ENCODE peak calls at places on chromosomes 7 and 10, in four cellular contexts. One of them, this sample, is unnamed.

GRCh38 chr10:22682237-22683192 is 31.9 kb downstream of the PIP4K2A start:
- DNase-seq in choroid plexus epithelial cell: peak; percentile 77
- DNase-seq in neuronal stem cell: no peak
- DNase-seq in cardiac fibroblast: peak; percentile 66
- DNase-seq in this sample: peak; percentile 91

GRCh38 chr7:4103352-4104091 is 578.6 kb upstream of the FOXK1 start:
- DNase-seq in choroid plexus epithelial cell: peak; percentile 9
- DNase-seq in neuronal stem cell: no peak
- DNase-seq in cardiac fibroblast: peak; percentile 2
- DNase-seq in this sample: peak; percentile 64

GRCh38 chr7:36726806-36727503 is 2.7 kb upstream of the AOAH start:
- DNase-seq in choroid plexus epithelial cell: no peak
- DNase-seq in neuronal stem cell: no peak
- DNase-seq in cardiac fibroblast: no peak
- DNase-seq in this sample: no peak

GRCh38 chr10:110918269-110918632 is 729 bp downstream of the BBIP1 start:
- DNase-seq in choroid plexus epithelial cell: peak; percentile 98
- DNase-seq in neuronal stem cell: no peak
- DNase-seq in cardiac fibroblast: peak; percentile 98
- DNase-seq in this sample: peak; percentile 91

GRCh38 chr10:5743736-5744135 is 59.1 kb downstream of the TASOR2 start:
- DNase-seq in choroid plexus epithelial cell: no peak
- DNase-seq in neuronal stem cell: no peak
- DNase-seq in cardiac fibroblast: no peak
- DNase-seq in this sample: no peak

GRCh38 chr10:46231087-46231486 is 55.7 kb upstream of the ANTXRL start:
- DNase-seq in choroid plexus epithelial cell: no peak
- DNase-seq in neuronal stem cell: no peak
- DNase-seq in cardiac fibroblast: no peak
- DNase-seq in this sample: no peak

GRCh38 chr7:95908499-95908898 is 136.1 kb downstream of the DYNC1I1 start:
- DNase-seq in choroid plexus epithelial cell: no peak
- DNase-seq in neuronal stem cell: no peak
- DNase-seq in cardiac fibroblast: no peak
- DNase-seq in this sample: no peak

GRCh38 chr10:63738410-63738809 is 217.2 kb downstream of the REEP3 start:
- DNase-seq in choroid plexus epithelial cell: peak; percentile 93
- DNase-seq in neuronal stem cell: no peak
- DNase-seq in cardiac fibroblast: peak; percentile 75
- DNase-seq in this sample: peak; percentile 57

GRCh38 chr10:126523071-126523470 is 134.8 kb upstream of the ADAM12 start:
- DNase-seq in choroid plexus epithelial cell: no peak
- DNase-seq in neuronal stem cell: no peak
- DNase-seq in cardiac fibroblast: no peak
- DNase-seq in this sample: no peak

GRCh38 chr7:116269466-116269865 is 59.1 kb downstream of the TES start:
- DNase-seq in choroid plexus epithelial cell: no peak
- DNase-seq in neuronal stem cell: no peak
- DNase-seq in cardiac fibroblast: no peak
- DNase-seq in this sample: no peak

GRCh38 chr7:116271161-116271979 is 61.0 kb downstream of the TES start:
- DNase-seq in choroid plexus epithelial cell: peak; percentile 80
- DNase-seq in neuronal stem cell: no peak
- DNase-seq in cardiac fibroblast: peak; percentile 74
- DNase-seq in this sample: peak; percentile 70

GRCh38 chr7:116273283-116273917 is 63.1 kb downstream of the TES start:
- DNase-seq in choroid plexus epithelial cell: no peak
- DNase-seq in neuronal stem cell: no peak
- DNase-seq in cardiac fibroblast: no peak
- DNase-seq in this sample: no peak

GRCh38 chr7:116273918-116274301 is 63.6 kb downstream of the TES start:
- DNase-seq in choroid plexus epithelial cell: no peak
- DNase-seq in neuronal stem cell: no peak
- DNase-seq in cardiac fibroblast: no peak
- DNase-seq in this sample: no peak

DNA sequence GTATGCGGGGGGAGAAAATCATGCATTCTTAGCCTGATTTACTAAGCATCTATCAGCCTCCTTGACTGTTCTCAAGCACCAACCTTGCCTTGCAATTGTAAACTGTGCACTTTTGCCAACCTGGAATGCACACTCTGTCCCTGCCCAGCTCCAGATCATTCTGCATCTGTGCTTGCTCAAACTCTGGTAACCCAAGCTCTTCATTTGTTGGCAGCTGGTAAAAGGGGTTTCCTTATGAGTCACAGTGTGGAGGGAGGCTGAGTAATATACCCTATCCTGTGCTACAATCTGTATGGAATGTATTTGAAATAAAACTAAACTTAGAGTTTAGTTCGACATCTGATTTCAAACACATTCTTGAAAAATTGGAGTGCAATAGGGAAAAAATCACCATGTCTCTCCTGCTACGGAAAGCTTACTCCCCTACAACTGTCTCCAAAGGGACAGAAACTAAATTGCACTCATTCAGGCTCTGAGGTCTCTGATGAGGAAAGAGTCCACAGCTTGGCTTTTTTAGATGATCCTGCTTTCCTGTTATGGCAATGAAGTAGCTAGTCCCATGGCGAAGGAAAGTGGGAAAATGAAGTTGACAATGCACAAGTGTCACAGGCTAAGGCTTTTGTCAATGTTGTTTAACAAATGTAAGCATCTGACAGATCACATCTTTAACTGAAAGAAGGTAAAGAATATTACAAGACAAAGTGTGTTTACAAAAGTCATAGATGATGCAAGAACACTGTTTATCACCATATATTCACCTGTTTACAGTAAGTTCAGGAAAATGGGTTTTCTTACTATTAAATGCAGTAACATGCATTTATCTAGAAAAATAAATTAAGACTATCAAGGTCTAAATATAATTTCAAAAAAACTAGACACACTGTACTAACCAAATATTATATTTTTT is 61.9 kb downstream of the TES start:
- DNase-seq in choroid plexus epithelial cell: peak; percentile 97
- DNase-seq in neuronal stem cell: no peak
- DNase-seq in cardiac fibroblast: peak; percentile 95
- DNase-seq in this sample: peak; percentile 97
- H3K4me3 ChIP-seq in choroid plexus epithelial cell: peak overlapping the region; percentile 32
- H3K4me3 ChIP-seq in neuronal stem cell: no peak overlapping the region
- H3K4me3 ChIP-seq in cardiac fibroblast: no peak overlapping the region
- H3K4me3 ChIP-seq in this sample: peak overlapping the region; percentile 44

GRCh38 chr10:131246775-131247174 is 64.7 kb downstream of the TCERG1L start:
- DNase-seq in choroid plexus epithelial cell: no peak
- DNase-seq in neuronal stem cell: no peak
- DNase-seq in cardiac fibroblast: no peak
- DNase-seq in this sample: no peak

GRCh38 chr10:131246089-131246488 is 65.4 kb downstream of the TCERG1L start:
- DNase-seq in choroid plexus epithelial cell: no peak
- DNase-seq in neuronal stem cell: no peak
- DNase-seq in cardiac fibroblast: no peak
- DNase-seq in this sample: no peak

GRCh38 chr10:131244836-131245235 is 66.7 kb downstream of the TCERG1L start:
- DNase-seq in choroid plexus epithelial cell: no peak
- DNase-seq in neuronal stem cell: no peak
- DNase-seq in cardiac fibroblast: no peak
- DNase-seq in this sample: no peak

GRCh38 chr10:131247873-131248272 is 63.6 kb downstream of the TCERG1L start:
- DNase-seq in choroid plexus epithelial cell: no peak
- DNase-seq in neuronal stem cell: no peak
- DNase-seq in cardiac fibroblast: no peak
- DNase-seq in this sample: no peak

DNA sequence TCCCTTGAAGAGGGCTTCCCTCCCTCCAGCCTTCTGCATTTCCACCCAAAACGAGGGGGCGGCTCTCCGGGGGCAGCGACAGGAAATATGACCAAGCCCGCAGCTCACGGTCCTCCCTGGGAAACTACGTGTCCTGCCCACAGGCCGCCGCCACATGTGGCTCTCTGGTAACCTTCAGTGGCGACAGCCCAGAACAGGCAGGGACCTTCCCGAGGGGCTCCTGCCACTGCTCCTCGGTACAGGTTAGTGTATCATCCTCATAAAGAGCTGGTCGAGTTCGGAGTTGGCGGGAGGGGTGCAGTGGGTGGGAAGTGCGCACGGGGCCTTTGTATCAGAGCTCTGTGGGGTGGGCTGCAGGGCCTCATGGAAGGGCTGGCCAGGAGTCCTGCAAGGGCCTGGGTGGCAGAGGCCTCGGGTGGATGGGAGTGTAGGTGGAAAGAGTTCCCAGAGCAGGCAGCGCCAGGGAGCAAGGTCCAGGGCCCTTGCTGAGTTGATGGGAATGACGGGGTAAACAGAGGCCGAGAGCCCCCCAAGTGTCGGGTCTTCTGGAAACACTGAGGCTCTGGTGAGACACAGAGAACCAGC is 66.0 kb downstream of the TCERG1L start:
- DNase-seq in choroid plexus epithelial cell: no peak
- DNase-seq in neuronal stem cell: no peak
- DNase-seq in cardiac fibroblast: no peak
- DNase-seq in this sample: no peak
- H3K4me3 ChIP-seq in choroid plexus epithelial cell: no peak overlapping the region
- H3K4me3 ChIP-seq in neuronal stem cell: no peak overlapping the region
- H3K4me3 ChIP-seq in cardiac fibroblast: no peak overlapping the region
- H3K4me3 ChIP-seq in this sample: no peak overlapping the region

GRCh38 chr7:100544386-100544785 is 5.4 kb downstream of the AGFG2 start:
- DNase-seq in choroid plexus epithelial cell: no peak
- DNase-seq in neuronal stem cell: no peak
- DNase-seq in cardiac fibroblast: no peak
- DNase-seq in this sample: no peak
- H3K4me3 ChIP-seq in choroid plexus epithelial cell: no peak overlapping the region
- H3K4me3 ChIP-seq in neuronal stem cell: no peak overlapping the region
- H3K4me3 ChIP-seq in cardiac fibroblast: no peak overlapping the region
- H3K4me3 ChIP-seq in this sample: no peak overlapping the region

GRCh38 chr10:51698473-51699063 is 827 bp downstream of the CSTF2T start:
- DNase-seq in choroid plexus epithelial cell: no peak
- DNase-seq in neuronal stem cell: no peak
- DNase-seq in cardiac fibroblast: no peak
- DNase-seq in this sample: no peak

GRCh38 chr10:51699145-51699474 is 285 bp downstream of the CSTF2T start:
- DNase-seq in choroid plexus epithelial cell: no peak
- DNase-seq in neuronal stem cell: no peak
- DNase-seq in cardiac fibroblast: no peak
- DNase-seq in this sample: no peak

GRCh38 chr10:51694369-51694768 is 5.0 kb downstream of the CSTF2T start:
- DNase-seq in choroid plexus epithelial cell: no peak
- DNase-seq in neuronal stem cell: no peak
- DNase-seq in cardiac fibroblast: peak; percentile 40
- DNase-seq in this sample: no peak

GRCh38 chr10:51699475-51700227 is at the start of gene CSTF2T:
- DNase-seq in choroid plexus epithelial cell: peak; percentile 97
- DNase-seq in neuronal stem cell: peak; percentile 93
- DNase-seq in cardiac fibroblast: peak; percentile 97
- DNase-seq in this sample: peak; percentile 92

GRCh38 chr10:51696251-51696650 is 3.1 kb downstream of the CSTF2T start:
- DNase-seq in choroid plexus epithelial cell: no peak
- DNase-seq in neuronal stem cell: no peak
- DNase-seq in cardiac fibroblast: no peak
- DNase-seq in this sample: no peak
- H3K4me3 ChIP-seq in choroid plexus epithelial cell: no peak overlapping the region
- H3K4me3 ChIP-seq in neuronal stem cell: no peak overlapping the region
- H3K4me3 ChIP-seq in cardiac fibroblast: no peak overlapping the region
- H3K4me3 ChIP-seq in this sample: no peak overlapping the region

DNA sequence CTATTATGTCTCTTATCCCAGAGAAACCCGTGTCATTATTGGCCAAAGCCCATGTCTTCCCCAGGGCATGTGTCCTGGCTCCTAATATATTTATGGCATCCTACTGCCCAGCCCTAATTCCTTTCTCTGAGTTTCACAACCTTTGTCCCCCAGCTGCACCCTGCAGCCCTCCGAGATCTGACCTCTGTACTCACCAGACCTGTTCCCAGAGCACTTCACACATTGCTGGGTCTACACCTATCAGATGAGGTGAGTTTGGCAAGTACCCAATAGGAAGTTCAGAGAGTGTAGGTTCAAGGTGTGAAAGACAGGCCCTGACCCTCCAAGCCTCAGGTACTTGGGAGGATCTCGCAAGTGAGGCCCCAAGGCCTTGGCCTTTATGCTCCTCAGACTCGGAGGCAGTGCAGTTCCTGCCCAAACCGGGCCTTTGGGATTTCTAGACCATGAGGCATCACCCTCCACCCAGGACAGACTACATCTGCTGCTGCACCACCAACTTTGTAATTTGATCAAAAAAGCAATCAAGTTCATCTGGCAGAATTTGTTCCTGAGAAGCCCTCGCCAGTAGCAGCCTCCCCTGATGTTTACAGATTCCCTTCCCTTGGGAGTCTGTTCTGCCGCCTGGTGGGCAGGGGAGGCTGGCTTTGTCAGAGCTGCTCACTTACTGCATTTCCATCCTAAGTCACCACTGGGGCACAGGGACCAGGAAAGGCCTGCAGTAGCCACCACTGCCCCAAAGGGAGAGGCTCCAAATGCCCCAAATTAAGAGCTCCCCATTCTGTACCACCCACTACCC is 2.2 kb downstream of the CAMK2G start:
- DNase-seq in choroid plexus epithelial cell: peak; percentile 42
- DNase-seq in neuronal stem cell: no peak
- DNase-seq in cardiac fibroblast: no peak
- DNase-seq in this sample: no peak
- H3K4me3 ChIP-seq in choroid plexus epithelial cell: no peak overlapping the region
- H3K4me3 ChIP-seq in neuronal stem cell: no peak overlapping the region
- H3K4me3 ChIP-seq in cardiac fibroblast: no peak overlapping the region
- H3K4me3 ChIP-seq in this sample: no peak overlapping the region

DNA sequence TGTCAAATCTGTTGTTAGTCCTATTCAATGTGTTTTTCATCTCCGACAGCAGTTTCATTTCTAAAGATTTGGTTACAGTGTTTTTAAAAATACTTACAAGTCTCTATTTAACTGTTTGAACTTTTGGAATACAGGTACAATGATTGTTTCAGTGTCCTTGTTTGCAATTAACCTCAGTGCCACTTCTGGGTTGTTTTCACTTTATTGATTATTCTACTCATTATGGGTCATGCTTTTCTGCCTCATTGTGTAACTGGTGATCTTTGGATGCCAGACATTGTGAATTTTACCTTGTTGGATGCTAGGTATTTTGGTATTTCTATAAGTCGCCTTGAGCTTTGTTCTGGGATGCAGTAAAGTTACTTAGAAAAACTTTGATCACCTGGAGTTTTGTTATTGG is 331.3 kb downstream of the AUTS2 start:
- DNase-seq in choroid plexus epithelial cell: no peak
- DNase-seq in neuronal stem cell: no peak
- DNase-seq in cardiac fibroblast: no peak
- DNase-seq in this sample: no peak
- H3K4me3 ChIP-seq in choroid plexus epithelial cell: no peak overlapping the region
- H3K4me3 ChIP-seq in neuronal stem cell: no peak overlapping the region
- H3K4me3 ChIP-seq in cardiac fibroblast: no peak overlapping the region
- H3K4me3 ChIP-seq in this sample: no peak overlapping the region

This sample was measured in astrocyte.